ENCODE peak calls at places on chromosomes 11 and 22, in five cellular contexts. U, Y, R, E and X are unnamed samples.
A peak's percentile ranks its signal among the peaks of the same experiment; 100 is the strongest.

GRCh38 chr22:36902143-36902911 is 11.1 kb upstream of the CSF2RB start:
- DNase-seq in U (no peak), Y (no peak), R (no peak), E (no peak), X (no peak)

GRCh38 chr22:47051435-47052175 is 289.2 kb downstream of the TBC1D22A start:
- DNase-seq in U (no peak), Y (no peak), R (no peak), E (no peak), X (no peak)

GRCh38 chr11:10322830-10323792 is 18.2 kb downstream of the ADM start:
- DNase-seq in U (peak; percentile 24), Y (no peak), R (peak; percentile 79), E (no peak), X (no peak)

GRCh38 chr11:17915500-17916143 is 97.2 kb downstream of the SERGEF start:
- DNase-seq in U (no peak), Y (no peak), R (no peak), E (no peak), X (no peak)

GRCh38 chr11:122981388-122982264 is at the start of gene BSX:
- DNase-seq in U (peak; percentile 58), Y (no peak), R (peak; percentile 38), E (no peak), X (no peak)

GRCh38 chr11:32698579-32698978 is 95.9 kb downstream of the CCDC73 start:
- DNase-seq in U (no peak), Y (no peak), R (no peak), E (no peak), X (no peak)

GRCh38 chr11:26976389-26976788 is 17.5 kb upstream of the FIBIN start:
- DNase-seq in U (no peak), Y (no peak), R (no peak), E (no peak), X (no peak)

GRCh38 chr11:76524461-76524860 is 79.6 kb downstream of the EMSY start:
- DNase-seq in U (no peak), Y (no peak), R (no peak), E (no peak), X (no peak)

GRCh38 chr11:72573380-72573949 is 100.8 kb downstream of the PDE2A start:
- DNase-seq in U (no peak), Y (no peak), R (no peak), E (no peak), X (no peak)

GRCh38 chr22:43277987-43278601 is 65.1 kb downstream of the SCUBE1 start:
- DNase-seq in U (no peak), Y (no peak), R (peak; percentile 52), E (no peak), X (no peak)

GRCh38 chr11:66218026-66218425 is 50.4 kb upstream of the RAB1B start:
- DNase-seq in U (no peak), Y (peak; percentile 3), R (no peak), E (no peak), X (no peak)

GRCh38 chr11:22426915-22427314 is 88.7 kb downstream of the SLC17A6 start:
- DNase-seq in U (no peak), Y (no peak), R (no peak), E (no peak), X (no peak)